ENCODE peak calls at places on chromosomes 11 and 22, in five cellular contexts. N, P, Z, H and B are unnamed samples.

GRCh38 chr22:30325724-30326703 is 727 bp downstream of the TBC1D10A start:
- DNase-seq in N (no peak), P (no peak), Z (no peak), H (no peak), B (no peak)

GRCh38 chr11:93238956-93239355 is 41.2 kb upstream of the SLC36A4 start:
- DNase-seq in N (no peak), P (no peak), Z (no peak), H (no peak), B (no peak)

GRCh38 chr11:69302447-69302846 is 8.5 kb downstream of the MYEOV start:
- DNase-seq in N (no peak), P (no peak), Z (no peak), H (no peak), B (no peak)

GRCh38 chr11:118908931-118909618 is 16.7 kb downstream of the BCL9L start:
- DNase-seq in N (peak; percentile 87), P (peak; percentile 83), Z (no peak), H (peak; percentile 78), B (no peak)

GRCh38 chr11:92199991-92200390 is 24.6 kb upstream of the FAT3 start:
- DNase-seq in N (no peak), P (no peak), Z (no peak), H (no peak), B (no peak)

GRCh38 chr22:26743149-26743548 is 85.8 kb downstream of the MIAT start:
- DNase-seq in N (no peak), P (no peak), Z (no peak), H (no peak), B (no peak)

GRCh38 chr11:30282289-30282631 is 40.6 kb upstream of the ARL14EP start:
- DNase-seq in N (no peak), P (no peak), Z (peak; percentile 64), H (no peak), B (no peak)

GRCh38 chr11:47408598-47409439 is 429 bp downstream of the SLC39A13 start:
- DNase-seq in N (peak; percentile 68), P (no peak), Z (no peak), H (peak; percentile 82), B (peak; percentile 64)

GRCh38 chr22:42895541-42895981 is 38.5 kb upstream of the ARFGAP3 start:
- DNase-seq in N (no peak), P (no peak), Z (no peak), H (no peak), B (no peak)

GRCh38 chr11:65425971-65426838 is 3.6 kb downstream of the NEAT1 start:
- DNase-seq in N (no peak), P (peak; percentile 57), Z (peak; percentile 43), H (peak; percentile 24), B (peak; percentile 62)

GRCh38 chr11:64857485-64857884 is 13.0 kb upstream of the CDC42BPG start:
- DNase-seq in N (no peak), P (no peak), Z (no peak), H (no peak), B (no peak)

GRCh38 chr11:61534901-61535839 is 26.6 kb downstream of the LRRC10B start:
- DNase-seq in N (no peak), P (no peak), Z (no peak), H (no peak), B (no peak)

GRCh38 chr11:115626414-115626813 is 122.2 kb upstream of the CADM1 start:
- DNase-seq in N (no peak), P (no peak), Z (no peak), H (no peak), B (no peak)

GRCh38 chr22:40270748-40271373 is 75.4 kb upstream of the ADSL start:
- DNase-seq in N (no peak), P (no peak), Z (no peak), H (no peak), B (no peak)